ENCODE peak calls at places on chromosome 18, in eight cellular contexts. K is amniotic epithelial cell; R is stimulated activated CD4-positive, alpha-beta T cell treated with anti-CD3 and anti-CD28 coated beads, Interleukin-4, amount 100 ng/mL, for 1 hour; Q is HCT116; M is D341Med; G is ACHN; J is NB4; U is heart right ventricle. C is an unnamed sample.

GRCh38 chr18:49926076-49926745 is 112.9 kb upstream of the ACAA2 start:
- DNase-seq in K (no peak), M (no peak), R (no peak), J (no peak), U (no peak), G (no peak), Q (no peak), C (no peak)

GRCh38 chr18:45320724-45321123 is 294.6 kb upstream of the SLC14A2 start:
- DNase-seq in Q (no peak), M (no peak), R (no peak), U (no peak), J (no peak), G (no peak), K (peak), C (no peak)

GRCh38 chr18:21820035-21820810 is 79.6 kb downstream of the MIB1 start:
- DNase-seq in R (no peak), M (peak), Q (peak), G (peak), J (peak), K (peak), U (no peak), C (no peak)

GRCh38 chr18:58894937-58895336 is 30.3 kb downstream of the ZNF532 start:
- DNase-seq in M (no peak), K (no peak), G (no peak), Q (no peak), R (no peak), U (no peak), J (no peak), C (no peak)

GRCh38 chr18:22683196-22683676 is 249.9 kb upstream of the RBBP8 start:
- DNase-seq in J (no peak), R (no peak), Q (no peak), U (peak), K (peak), M (no peak), G (peak), C (peak)

GRCh38 chr18:29147944-29148343 is 971.0 kb upstream of the CDH2 start:
- DNase-seq in M (peak), Q (no peak), R (no peak), U (no peak), J (peak), K (peak), G (peak), C (no peak)

GRCh38 chr18:33959609-33960008 is 265.1 kb downstream of the NOL4 start:
- DNase-seq in G (no peak), J (no peak), K (no peak), M (no peak), Q (no peak), U (no peak), R (no peak), C (no peak)

GRCh38 chr18:57210101-57210661 is 63.3 kb downstream of the BOD1L2 start:
- DNase-seq in J (peak), G (peak), K (peak), Q (peak), R (no peak), M (peak), U (peak), C (peak)

GRCh38 chr18:36819621-36820020 is 9.2 kb downstream of the TPGS2 start:
- DNase-seq in K (no peak), Q (no peak), M (no peak), R (no peak), U (no peak), G (no peak), J (no peak), C (no peak)

GRCh38 chr18:59929621-59930295 is 30.0 kb downstream of the PMAIP1 start:
- DNase-seq in M (no peak), U (no peak), J (peak), Q (no peak), K (peak), G (no peak), R (no peak), C (no peak)

GRCh38 chr18:23857756-23858155 is 156.8 kb upstream of the TTC39C start:
- DNase-seq in R (no peak), G (no peak), Q (no peak), M (no peak), K (peak), J (no peak), U (no peak), C (no peak)

GRCh38 chr18:77006305-77007175 is 126.0 kb downstream of the MBP start:
- DNase-seq in K (no peak), U (no peak), G (no peak), J (peak), Q (no peak), M (peak), R (no peak), C (no peak)

GRCh38 chr18:9737814-9738160 is 29.7 kb downstream of the RAB31 start:
- DNase-seq in Q (no peak), U (no peak), R (no peak), G (peak), K (peak), J (no peak), M (peak), C (no peak)

GRCh38 chr18:39199231-39199855 is 1633.7 kb upstream of the CELF4 start:
- DNase-seq in M (no peak), R (no peak), Q (no peak), J (no peak), G (no peak), U (no peak), K (no peak), C (no peak)

GRCh38 chr18:1090758-1091157 is 186.1 kb downstream of the ADCYAP1 start:
- DNase-seq in U (no peak), M (no peak), J (no peak), G (no peak), R (no peak), K (no peak), Q (no peak), C (no peak)

GRCh38 chr18:78818961-78819360 is 160.7 kb upstream of the SALL3 start:
- DNase-seq in U (no peak), G (no peak), R (no peak), Q (no peak), K (no peak), J (no peak), M (no peak), C (no peak)

GRCh38 chr18:32160547-32160946 is 29.3 kb upstream of the MEP1B start:
- DNase-seq in Q (peak), M (no peak), G (no peak), R (no peak), U (no peak), K (no peak), J (no peak), C (no peak)

GRCh38 chr18:78983530-78983929 is 3.9 kb downstream of the SALL3 start:
- DNase-seq in U (no peak), R (no peak), M (no peak), J (no peak), K (no peak), Q (no peak), G (no peak), C (no peak)

GRCh38 chr18:5073026-5073944 is 123.8 kb downstream of the AKAIN1 start:
- DNase-seq in K (peak), G (peak), Q (peak), M (peak), R (peak), J (peak), U (no peak), C (peak)

GRCh38 chr18:37701967-37702366 is 136.4 kb upstream of the CELF4 start:
- DNase-seq in U (no peak), G (no peak), M (no peak), Q (no peak), J (peak), K (no peak), R (no peak), C (peak)

GRCh38 chr18:79945118-79946042 is 6.1 kb downstream of the SLC66A2 start:
- DNase-seq in Q (no peak), G (no peak), J (no peak), R (no peak), K (no peak), M (peak), U (no peak), C (no peak)

GRCh38 chr18:54713386-54713785 is 114.9 kb upstream of the RAB27B start:
- DNase-seq in K (no peak), U (no peak), J (no peak), R (no peak), Q (no peak), M (no peak), G (no peak), C (no peak)

GRCh38 chr18:14092625-14093361 is 39.4 kb downstream of the ZNF519 start:
- DNase-seq in J (no peak), U (no peak), R (no peak), M (no peak), K (no peak), Q (no peak), G (no peak), C (no peak)

GRCh38 chr18:10261315-10262276 is 192.8 kb upstream of the APCDD1 start:
- DNase-seq in K (peak), G (no peak), M (no peak), R (no peak), Q (no peak), J (peak), U (no peak), C (no peak)

C was measured in tibial nerve.